ENCODE peak calls at places on chromosomes 13 and 19, in nine cellular contexts. One of them, this sample, is unnamed.
A peak's percentile ranks its signal among the peaks of the same experiment; 100 is the strongest.

GRCh38 chr19:7611541-7612279 is 16.0 kb downstream of the CAMSAP3 start:
- DNase-seq in SJSA1: peak; percentile 31
- DNase-seq in body of pancreas: no peak
- DNase-seq in PC-3: no peak
- DNase-seq in upper lobe of right lung: peak; percentile 61
- DNase-seq in neural progenitor cell: no peak
- DNase-seq in psoas muscle: no peak
- DNase-seq in GM23338: no peak
- DNase-seq in IMR-90: no peak
- DNase-seq in this sample: no peak

GRCh38 chr19:29576761-29577661 is 29.1 kb upstream of the POP4 start:
- DNase-seq in SJSA1: no peak
- DNase-seq in body of pancreas: no peak
- DNase-seq in PC-3: no peak
- DNase-seq in upper lobe of right lung: no peak
- DNase-seq in neural progenitor cell: no peak
- DNase-seq in psoas muscle: no peak
- DNase-seq in GM23338: no peak
- DNase-seq in IMR-90: peak; percentile 47
- DNase-seq in this sample: no peak

GRCh38 chr19:29499261-29499920 is 26.4 kb upstream of the VSTM2B start:
- DNase-seq in SJSA1: no peak
- DNase-seq in body of pancreas: no peak
- DNase-seq in PC-3: no peak
- DNase-seq in upper lobe of right lung: peak; percentile 46
- DNase-seq in neural progenitor cell: no peak
- DNase-seq in psoas muscle: no peak
- DNase-seq in GM23338: peak; percentile 30
- DNase-seq in IMR-90: no peak
- DNase-seq in this sample: no peak

GRCh38 chr13:110251227-110251791 is 55.6 kb downstream of the COL4A1 start:
- DNase-seq in SJSA1: peak; percentile 40
- DNase-seq in body of pancreas: peak; percentile 69
- DNase-seq in PC-3: no peak
- DNase-seq in upper lobe of right lung: no peak
- DNase-seq in neural progenitor cell: no peak
- DNase-seq in psoas muscle: no peak
- DNase-seq in GM23338: no peak
- DNase-seq in IMR-90: no peak
- DNase-seq in this sample: no peak

GRCh38 chr13:40457844-40458243 is 208.6 kb downstream of the FOXO1 start:
- DNase-seq in SJSA1: no peak
- DNase-seq in body of pancreas: no peak
- DNase-seq in PC-3: no peak
- DNase-seq in upper lobe of right lung: no peak
- DNase-seq in neural progenitor cell: no peak
- DNase-seq in psoas muscle: no peak
- DNase-seq in GM23338: no peak
- DNase-seq in IMR-90: no peak
- DNase-seq in this sample: no peak

GRCh38 chr19:54576411-54576976 is 2.9 kb downstream of the LILRA2 start:
- DNase-seq in SJSA1: peak; percentile 47
- DNase-seq in body of pancreas: no peak
- DNase-seq in PC-3: no peak
- DNase-seq in upper lobe of right lung: no peak
- DNase-seq in neural progenitor cell: no peak
- DNase-seq in psoas muscle: no peak
- DNase-seq in GM23338: peak; percentile 5
- DNase-seq in IMR-90: no peak
- DNase-seq in this sample: no peak

GRCh38 chr13:33080962-33081655 is 64.9 kb downstream of the KL start:
- DNase-seq in SJSA1: no peak
- DNase-seq in body of pancreas: no peak
- DNase-seq in PC-3: peak; percentile 68
- DNase-seq in upper lobe of right lung: no peak
- DNase-seq in neural progenitor cell: no peak
- DNase-seq in psoas muscle: no peak
- DNase-seq in GM23338: no peak
- DNase-seq in IMR-90: no peak
- DNase-seq in this sample: no peak

GRCh38 chr19:15787611-15788155 is at the start of gene OR10H5:
- DNase-seq in SJSA1: no peak
- DNase-seq in body of pancreas: no peak
- DNase-seq in PC-3: no peak
- DNase-seq in upper lobe of right lung: no peak
- DNase-seq in neural progenitor cell: no peak
- DNase-seq in psoas muscle: no peak
- DNase-seq in GM23338: no peak
- DNase-seq in IMR-90: no peak
- DNase-seq in this sample: no peak

GRCh38 chr19:32652893-32653625 is 21.9 kb downstream of the ANKRD27 start:
- DNase-seq in SJSA1: no peak
- DNase-seq in body of pancreas: peak; percentile 87
- DNase-seq in PC-3: no peak
- DNase-seq in upper lobe of right lung: peak; percentile 83
- DNase-seq in neural progenitor cell: no peak
- DNase-seq in psoas muscle: peak; percentile 50
- DNase-seq in GM23338: no peak
- DNase-seq in IMR-90: peak; percentile 81
- DNase-seq in this sample: peak; percentile 81

GRCh38 chr13:44329909-44330545 is 43.6 kb upstream of the SERP2 start:
- DNase-seq in SJSA1: no peak
- DNase-seq in body of pancreas: no peak
- DNase-seq in PC-3: no peak
- DNase-seq in upper lobe of right lung: no peak
- DNase-seq in neural progenitor cell: no peak
- DNase-seq in psoas muscle: no peak
- DNase-seq in GM23338: no peak
- DNase-seq in IMR-90: no peak
- DNase-seq in this sample: no peak

GRCh38 chr19:8352134-8352827 is 9.2 kb upstream of the KANK3 start:
- DNase-seq in SJSA1: no peak
- DNase-seq in body of pancreas: peak; percentile 38
- DNase-seq in PC-3: no peak
- DNase-seq in upper lobe of right lung: no peak
- DNase-seq in neural progenitor cell: peak; percentile 50
- DNase-seq in psoas muscle: no peak
- DNase-seq in GM23338: peak; percentile 52
- DNase-seq in IMR-90: peak; percentile 34
- DNase-seq in this sample: no peak

GRCh38 chr19:19492026-19492610 is 23.2 kb downstream of the TSSK6 start:
- DNase-seq in SJSA1: no peak
- DNase-seq in body of pancreas: no peak
- DNase-seq in PC-3: no peak
- DNase-seq in upper lobe of right lung: no peak
- DNase-seq in neural progenitor cell: no peak
- DNase-seq in psoas muscle: no peak
- DNase-seq in GM23338: no peak
- DNase-seq in IMR-90: no peak
- DNase-seq in this sample: no peak

GRCh38 chr13:25148005-25148798 is 23.9 kb downstream of the AMER2 start:
- DNase-seq in SJSA1: no peak
- DNase-seq in body of pancreas: no peak
- DNase-seq in PC-3: no peak
- DNase-seq in upper lobe of right lung: no peak
- DNase-seq in neural progenitor cell: no peak
- DNase-seq in psoas muscle: no peak
- DNase-seq in GM23338: no peak
- DNase-seq in IMR-90: no peak
- DNase-seq in this sample: no peak

GRCh38 chr13:31887311-31887710 is 144.3 kb upstream of the FRY start:
- DNase-seq in SJSA1: no peak
- DNase-seq in body of pancreas: no peak
- DNase-seq in PC-3: no peak
- DNase-seq in upper lobe of right lung: no peak
- DNase-seq in neural progenitor cell: no peak
- DNase-seq in psoas muscle: no peak
- DNase-seq in GM23338: no peak
- DNase-seq in IMR-90: peak; percentile 55
- DNase-seq in this sample: no peak

GRCh38 chr13:31890946-31891345 is 140.6 kb upstream of the FRY start:
- DNase-seq in SJSA1: no peak
- DNase-seq in body of pancreas: no peak
- DNase-seq in PC-3: no peak
- DNase-seq in upper lobe of right lung: no peak
- DNase-seq in neural progenitor cell: no peak
- DNase-seq in psoas muscle: no peak
- DNase-seq in GM23338: no peak
- DNase-seq in IMR-90: no peak
- DNase-seq in this sample: no peak

GRCh38 chr13:31894931-31895330 is 136.6 kb upstream of the FRY start:
- DNase-seq in SJSA1: no peak
- DNase-seq in body of pancreas: no peak
- DNase-seq in PC-3: no peak
- DNase-seq in upper lobe of right lung: no peak
- DNase-seq in neural progenitor cell: no peak
- DNase-seq in psoas muscle: no peak
- DNase-seq in GM23338: no peak
- DNase-seq in IMR-90: no peak
- DNase-seq in this sample: no peak

GRCh38 chr13:31895687-31896086 is 135.9 kb upstream of the FRY start:
- DNase-seq in SJSA1: no peak
- DNase-seq in body of pancreas: no peak
- DNase-seq in PC-3: no peak
- DNase-seq in upper lobe of right lung: no peak
- DNase-seq in neural progenitor cell: no peak
- DNase-seq in psoas muscle: no peak
- DNase-seq in GM23338: no peak
- DNase-seq in IMR-90: no peak
- DNase-seq in this sample: no peak

DNA sequence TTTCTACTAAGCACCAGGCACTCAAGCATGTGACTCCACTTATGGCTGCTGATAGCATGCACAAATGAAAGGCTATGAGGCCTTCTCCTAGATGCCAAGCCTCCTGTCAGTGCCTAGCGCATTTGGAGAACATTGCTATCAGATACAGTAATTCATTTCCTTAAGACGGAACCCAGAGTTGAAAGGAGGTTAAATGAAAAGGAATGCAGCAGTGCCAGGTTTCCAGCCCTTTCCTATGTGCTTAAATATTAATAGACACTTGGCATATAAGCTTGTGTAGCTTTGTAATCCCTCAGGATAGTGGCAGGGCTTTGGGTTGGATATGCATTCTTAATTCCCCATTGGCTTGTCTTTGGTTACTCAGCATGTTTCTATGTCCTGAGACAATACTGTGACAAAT is 140.1 kb upstream of the FRY start:
- DNase-seq in SJSA1: no peak
- DNase-seq in body of pancreas: peak; percentile 23
- DNase-seq in PC-3: no peak
- DNase-seq in upper lobe of right lung: no peak
- DNase-seq in neural progenitor cell: no peak
- DNase-seq in psoas muscle: no peak
- DNase-seq in GM23338: no peak
- DNase-seq in IMR-90: no peak
- DNase-seq in this sample: no peak
- H3K4me1 ChIP-seq in SJSA1: no peaks in the 10 kb centered on the region
- H3K4me1 ChIP-seq in body of pancreas: peaks cover 8% of the 10 kb centered on the region
- H3K4me1 ChIP-seq in PC-3: no peaks in the 10 kb centered on the region
- H3K4me1 ChIP-seq in upper lobe of right lung: peaks cover 12% of the 10 kb centered on the region
- H3K4me1 ChIP-seq in neural progenitor cell: no peaks in the 10 kb centered on the region
- H3K4me1 ChIP-seq in psoas muscle: peaks cover 16% of the 10 kb centered on the region
- H3K4me1 ChIP-seq in GM23338: peaks cover 3% of the 10 kb centered on the region
- H3K4me1 ChIP-seq in IMR-90: peaks cover 6% of the 10 kb centered on the region
- H3K4me1 ChIP-seq in this sample: peaks cover 90% of the 10 kb centered on the region

GRCh38 chr13:46154136-46154854 is 27.7 kb downstream of the LCP1 start:
- DNase-seq in SJSA1: no peak
- DNase-seq in body of pancreas: peak; percentile 22
- DNase-seq in PC-3: no peak
- DNase-seq in upper lobe of right lung: no peak
- DNase-seq in neural progenitor cell: no peak
- DNase-seq in psoas muscle: no peak
- DNase-seq in GM23338: no peak
- DNase-seq in IMR-90: no peak
- DNase-seq in this sample: no peak
- H3K36me3 ChIP-seq in SJSA1: peaks cover 25% of the 10 kb centered on the region
- H3K36me3 ChIP-seq in body of pancreas: no peaks in the 10 kb centered on the region
- H3K36me3 ChIP-seq in PC-3: peaks cover 54% of the 10 kb centered on the region
- H3K36me3 ChIP-seq in upper lobe of right lung: peaks cover 53% of the 10 kb centered on the region
- H3K36me3 ChIP-seq in neural progenitor cell: no peaks in the 10 kb centered on the region
- H3K36me3 ChIP-seq in psoas muscle: no peaks in the 10 kb centered on the region
- H3K36me3 ChIP-seq in GM23338: no peaks in the 10 kb centered on the region
- H3K36me3 ChIP-seq in IMR-90: no peaks in the 10 kb centered on the region
- H3K36me3 ChIP-seq in this sample: no peaks in the 10 kb centered on the region

DNA sequence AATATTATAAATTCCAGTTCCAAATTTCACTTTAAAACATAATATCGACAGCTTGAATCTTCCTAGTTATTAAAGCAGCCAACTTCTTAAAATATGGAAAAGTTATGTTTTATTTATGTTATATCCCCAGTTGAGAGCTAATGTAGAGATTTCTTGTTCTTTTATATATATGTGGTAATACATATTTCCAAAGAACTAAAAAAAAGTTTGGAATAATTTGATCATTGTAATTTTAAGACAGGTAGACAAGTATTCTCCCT is 781 bp upstream of the TBC1D4 start:
- DNase-seq in SJSA1: no peak
- DNase-seq in body of pancreas: no peak
- DNase-seq in PC-3: no peak
- DNase-seq in upper lobe of right lung: no peak
- DNase-seq in neural progenitor cell: no peak
- DNase-seq in psoas muscle: no peak
- DNase-seq in GM23338: no peak
- DNase-seq in IMR-90: no peak
- DNase-seq in this sample: no peak
- H3K4me1 ChIP-seq in SJSA1: peaks cover 26% of the 10 kb centered on the region
- H3K4me1 ChIP-seq in body of pancreas: peaks cover 23% of the 10 kb centered on the region
- H3K4me1 ChIP-seq in PC-3: peaks cover 44% of the 10 kb centered on the region
- H3K4me1 ChIP-seq in upper lobe of right lung: peaks cover 16% of the 10 kb centered on the region
- H3K4me1 ChIP-seq in neural progenitor cell: peaks cover 9% of the 10 kb centered on the region
- H3K4me1 ChIP-seq in psoas muscle: peaks cover 24% of the 10 kb centered on the region
- H3K4me1 ChIP-seq in GM23338: peaks cover 7% of the 10 kb centered on the region
- H3K4me1 ChIP-seq in IMR-90: peaks cover 3% of the 10 kb centered on the region
- H3K4me1 ChIP-seq in this sample: peaks cover 51% of the 10 kb centered on the region

DNA sequence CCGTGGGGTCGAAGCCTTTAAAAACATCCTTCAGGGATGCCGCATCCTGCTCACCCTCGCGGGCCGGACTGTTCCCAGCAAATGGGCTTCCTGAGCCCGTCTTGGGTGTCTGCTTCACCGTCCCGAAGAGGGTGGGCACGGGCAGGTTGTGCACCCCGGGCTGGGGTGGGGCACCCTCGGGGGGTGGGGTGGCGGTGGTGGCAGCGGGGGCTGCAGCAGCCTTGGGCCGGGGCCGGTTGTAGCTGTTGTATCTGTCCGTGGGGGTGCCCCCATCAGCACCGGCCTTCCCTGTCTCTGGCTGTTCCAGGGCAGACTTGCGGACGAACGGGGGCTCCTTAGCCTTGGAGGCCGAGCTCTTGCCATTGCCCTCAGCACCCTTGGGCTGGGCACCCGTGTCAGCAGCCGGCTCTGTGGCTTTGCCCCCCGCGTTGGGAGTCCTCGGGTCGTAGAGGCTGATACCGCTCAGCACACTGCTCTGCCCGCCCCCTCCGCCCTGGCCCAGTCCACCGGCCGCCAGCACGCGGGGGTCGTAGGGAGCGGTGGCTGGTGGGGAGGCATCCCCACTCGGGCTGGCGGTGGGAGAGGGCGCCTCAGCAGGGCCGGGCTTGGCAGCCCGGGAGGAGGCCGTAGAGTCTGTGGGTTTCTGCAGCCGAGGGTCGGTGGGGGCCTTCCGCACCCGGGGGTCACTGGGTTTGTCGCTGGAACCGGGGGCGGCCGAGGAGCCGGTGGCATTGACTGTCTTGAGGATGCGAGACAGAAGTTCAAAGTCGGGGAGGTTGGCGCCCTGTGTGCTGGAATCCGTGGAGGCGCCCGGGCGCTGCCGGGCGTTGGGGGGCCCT is 18.2 kb upstream of the TMEM160 start:
- DNase-seq in SJSA1: no peak
- DNase-seq in body of pancreas: no peak
- DNase-seq in PC-3: no peak
- DNase-seq in upper lobe of right lung: no peak
- DNase-seq in neural progenitor cell: no peak
- DNase-seq in psoas muscle: no peak
- DNase-seq in GM23338: no peak
- DNase-seq in IMR-90: no peak
- DNase-seq in this sample: no peak
- H3K36me3 ChIP-seq in SJSA1: peaks cover 73% of the 10 kb centered on the region
- H3K36me3 ChIP-seq in body of pancreas: peaks cover 18% of the 10 kb centered on the region
- H3K36me3 ChIP-seq in PC-3: no peaks in the 10 kb centered on the region
- H3K36me3 ChIP-seq in upper lobe of right lung: peaks cover 78% of the 10 kb centered on the region
- H3K36me3 ChIP-seq in neural progenitor cell: no peaks in the 10 kb centered on the region
- H3K36me3 ChIP-seq in psoas muscle: peaks cover 69% of the 10 kb centered on the region
- H3K36me3 ChIP-seq in GM23338: no peaks in the 10 kb centered on the region
- H3K36me3 ChIP-seq in IMR-90: peaks cover 61% of the 10 kb centered on the region
- H3K36me3 ChIP-seq in this sample: peaks cover 66% of the 10 kb centered on the region